ENCODE peak calls at places on chromosome 20, in four cellular contexts. S, U, Z and O are unnamed samples.
A peak's percentile ranks its signal among the peaks of the same experiment; 100 is the strongest.

GRCh38 chr20:951384-952169 is 35.4 kb upstream of the ANGPT4 start:
- DNase-seq in U (no peak), S (peak; percentile 76), Z (no peak), O (no peak)

GRCh38 chr20:59600472-59600871 is 3.9 kb upstream of the PHACTR3 start:
- DNase-seq in Z (no peak), U (no peak), S (no peak), O (no peak)

GRCh38 chr20:33450867-33451266 is 7.3 kb upstream of the SNTA1 start:
- DNase-seq in U (no peak), Z (no peak), S (no peak), O (no peak)

GRCh38 chr20:17957505-17958325 is 10.9 kb downstream of the SNX5 start:
- DNase-seq in Z (no peak), U (no peak), S (no peak), O (no peak)

GRCh38 chr20:36465109-36466080 is 75.9 kb upstream of the MYL9 start:
- DNase-seq in S (peak; percentile 57), U (peak; percentile 77), Z (no peak), O (no peak)

GRCh38 chr20:43925215-43925614 is 10.6 kb downstream of the TOX2 start:
- DNase-seq in Z (no peak), S (no peak), U (no peak), O (no peak)

GRCh38 chr20:347640-348484 is 951 bp downstream of the NRSN2 start:
- DNase-seq in U (peak; percentile 87), S (peak; percentile 98), Z (peak; percentile 93), O (peak; percentile 99)

GRCh38 chr20:14062786-14063185 is 67.5 kb downstream of the MACROD2 start:
- DNase-seq in S (no peak), U (no peak), Z (no peak), O (no peak)

GRCh38 chr20:20666359-20666758 is 46.1 kb downstream of the RALGAPA2 start:
- DNase-seq in U (no peak), Z (no peak), S (no peak), O (no peak)

DNA sequence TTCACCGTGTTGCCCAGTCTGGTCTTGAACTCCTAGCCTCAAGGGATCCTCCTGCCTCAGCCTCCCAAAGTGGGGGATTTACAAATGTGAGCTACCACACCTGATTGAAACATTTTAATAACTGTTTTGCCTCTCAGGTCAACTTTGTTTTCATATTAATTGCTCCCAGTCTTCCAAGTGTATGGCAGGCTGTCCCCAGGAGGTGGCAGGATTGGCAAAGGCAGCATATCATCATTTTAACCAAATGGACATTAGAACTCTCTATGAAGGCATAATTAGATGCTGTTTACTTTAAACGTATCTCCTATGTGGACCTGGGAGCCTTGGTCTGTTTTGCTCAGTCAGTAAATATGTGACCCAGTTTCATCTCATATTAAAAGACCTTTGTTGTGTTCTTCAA is 59.2 kb upstream of the CSE1L start:
- DNase-seq in Z (no peak), S (no peak), U (no peak), O (no peak)
- TF ChIP-seq CTCF in Z (no peak), S (no peak), U (no peak), O (peak; percentile 70)

DNA sequence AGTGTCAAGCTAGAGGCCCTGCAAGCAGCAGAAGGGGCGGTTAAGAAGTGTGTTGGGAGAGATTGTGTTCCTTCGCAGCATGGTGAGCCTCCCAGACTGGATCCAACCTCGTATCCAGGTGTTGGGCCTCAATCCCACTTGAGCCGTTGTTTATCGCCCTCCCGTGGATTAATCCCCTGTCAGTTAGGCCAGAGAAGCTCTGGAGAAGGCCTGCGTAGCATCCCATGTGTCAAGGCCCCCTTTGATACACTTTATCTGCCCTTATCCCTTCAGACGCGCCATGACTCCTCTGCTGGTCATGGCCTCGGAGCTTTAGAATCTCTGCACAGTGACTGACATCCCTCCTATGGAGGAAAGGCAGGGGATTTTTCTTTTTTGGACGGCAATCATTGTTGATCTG is 181.0 kb downstream of the ZFP64 start:
- DNase-seq in U (no peak), Z (no peak), S (no peak), O (no peak)
- TF ChIP-seq CTCF in U (no peak), Z (no peak), S (no peak), O (no peak)

GRCh38 chr20:34955232-34956040 is at the start of the genes GSS and MYH7B:
- DNase-seq in Z (peak; percentile 97), S (peak; percentile 100), U (peak; percentile 98), O (peak; percentile 96)
- TF ChIP-seq CTCF in Z (peak; percentile 22), S (no peak), U (no peak), O (peak; percentile 79)

DNA sequence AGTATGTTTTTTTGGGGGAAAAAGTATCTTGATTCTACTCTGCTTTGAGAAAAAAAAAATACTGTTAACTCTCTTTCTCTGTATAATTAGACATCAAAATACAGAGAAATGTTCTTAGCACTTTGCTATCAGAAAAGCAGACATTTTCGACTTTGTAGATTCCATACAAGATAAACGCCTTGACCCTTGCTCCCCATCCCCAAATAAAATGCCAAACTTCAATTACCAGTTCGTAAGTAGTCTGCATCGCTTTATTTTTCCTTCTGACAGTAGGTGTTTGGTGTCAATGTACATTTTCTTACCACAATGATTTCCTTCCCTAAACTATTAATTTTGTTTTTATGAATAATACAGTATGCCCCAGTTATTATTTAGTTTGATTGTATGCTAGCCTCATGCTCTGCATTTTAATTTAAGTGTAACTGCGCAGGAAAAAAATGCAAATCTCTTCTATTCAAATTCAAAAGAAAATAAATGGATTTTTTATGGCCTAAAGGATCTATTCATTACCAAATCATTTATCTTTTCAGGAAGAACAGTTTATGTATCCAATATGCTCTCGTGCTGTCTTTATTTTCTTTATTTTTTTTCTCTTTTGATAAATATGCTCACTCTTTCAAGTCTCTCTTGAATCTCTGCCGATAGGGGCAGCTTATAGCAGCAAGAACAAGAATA is 84.8 kb upstream of the ZNF217 start:
- DNase-seq in U (no peak), S (no peak), Z (no peak), O (no peak)
- TF ChIP-seq CTCF in U (no peak), S (no peak), Z (no peak), O (peak; percentile 22)

DNA sequence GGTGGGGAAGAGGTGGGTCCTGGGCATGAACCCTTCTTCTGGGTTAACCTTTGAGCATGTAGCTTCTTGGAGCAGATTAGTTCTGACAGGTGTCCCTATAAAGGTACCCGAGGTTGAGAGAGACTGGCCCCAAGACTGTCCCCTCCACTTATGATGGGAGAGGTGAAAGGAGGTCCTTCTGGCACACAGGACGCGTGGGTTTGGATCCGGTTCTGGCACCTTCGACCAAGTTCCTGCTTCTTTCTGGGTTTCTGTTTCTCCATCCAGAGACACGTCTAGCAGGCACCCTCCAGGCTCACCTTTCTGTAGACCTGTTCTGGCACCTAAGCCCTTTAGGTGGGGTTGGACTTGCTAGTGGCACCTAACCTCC is 4.1 kb downstream of the PAX1 start:
- DNase-seq in U (no peak), Z (no peak), S (no peak), O (no peak)
- TF ChIP-seq CTCF in U (no peak), Z (no peak), S (no peak), O (no peak)

DNA sequence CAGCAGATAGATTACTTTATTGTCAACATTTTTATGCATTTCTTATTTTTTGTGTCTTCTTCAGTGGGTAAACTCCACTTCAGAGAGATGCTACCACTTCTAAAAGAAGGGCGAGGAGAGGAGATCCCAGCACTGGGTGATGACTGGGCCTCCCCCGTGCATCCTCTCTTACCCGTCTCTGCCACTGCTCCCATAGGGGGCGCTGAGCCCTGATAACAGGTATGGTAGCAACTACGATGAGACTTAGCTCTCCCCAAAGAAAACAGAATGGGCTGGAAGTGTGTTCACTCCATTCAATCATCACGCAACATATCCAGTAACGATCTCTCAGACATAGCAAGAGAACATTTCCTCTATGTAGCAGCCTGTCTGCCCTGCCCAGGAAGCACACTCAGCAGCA is 533.3 kb upstream of the CDH4 start:
- DNase-seq in U (no peak), Z (no peak), S (peak; percentile 57), O (no peak)
- TF ChIP-seq CTCF in U (no peak), Z (no peak), S (peak; percentile 46), O (no peak)

DNA sequence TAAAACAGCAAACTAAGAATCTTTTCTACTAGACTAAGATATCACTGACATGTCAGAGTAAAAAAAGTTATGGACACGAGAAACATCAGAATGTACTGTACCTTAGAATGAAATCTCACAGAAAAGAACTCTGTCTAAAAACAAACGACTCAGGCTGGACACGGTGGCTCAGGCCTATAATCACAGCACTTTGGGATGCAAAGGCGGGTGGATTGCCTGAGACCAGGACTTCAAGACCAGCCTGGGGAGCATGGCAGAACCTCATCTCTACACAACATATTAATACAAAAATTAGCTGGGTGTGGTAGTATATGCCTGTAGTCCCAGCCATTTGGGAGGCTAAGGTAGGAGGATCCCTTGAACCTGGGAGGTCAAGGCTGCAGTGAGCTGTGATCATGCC is 122.6 kb downstream of the PRND start:
- DNase-seq in U (no peak), S (no peak), Z (no peak), O (no peak)
- TF ChIP-seq CTCF in U (no peak), S (no peak), Z (no peak), O (no peak)

GRCh38 chr20:9515761-9516657 is 1.6 kb downstream of the LAMP5 start:
- DNase-seq in Z (no peak), S (peak; percentile 39), U (no peak), O (no peak)

GRCh38 chr20:9517297-9518134 is 3.1 kb downstream of the LAMP5 start:
- DNase-seq in U (no peak), Z (no peak), S (no peak), O (no peak)

GRCh38 chr20:9515211-9515580 is 806 bp downstream of the LAMP5 start:
- DNase-seq in Z (no peak), U (no peak), S (no peak), O (no peak)

GRCh38 chr20:9514461-9515210 is at the start of gene LAMP5:
- DNase-seq in U (no peak), Z (no peak), S (peak; percentile 59), O (no peak)

GRCh38 chr20:9516658-9516987 is 2.2 kb downstream of the LAMP5 start:
- DNase-seq in U (no peak), Z (no peak), S (no peak), O (no peak)
- TF ChIP-seq CTCF in U (no peak), Z (no peak), S (no peak), O (no peak)

GRCh38 chr20:61521680-61522420 is 269.8 kb downstream of the CDH4 start:
- DNase-seq in U (no peak), Z (no peak), S (no peak), O (no peak)
- TF ChIP-seq CTCF in U (no peak), Z (no peak), S (no peak), O (no peak)